ENCODE peak calls at places on chromosomes 4 and X, in five cellular contexts. One of them, this sample, is unnamed.

GRCh38 chr4:139619644-139620043 is 46.0 kb upstream of the MGST2 start:
- DNase-seq in Peyer's patch: no peak
- DNase-seq in GM10248: peak
- DNase-seq in dorsolateral prefrontal cortex: no peak
- DNase-seq in GM12878: no peak
- DNase-seq in this sample: peak

GRCh38 chr4:134320048-134320447 is 118.5 kb upstream of the PABPC4L start:
- DNase-seq in GM12878: no peak
- DNase-seq in dorsolateral prefrontal cortex: no peak
- DNase-seq in Peyer's patch: no peak
- DNase-seq in GM10248: no peak
- DNase-seq in this sample: peak

GRCh38 chr4:1991087-1991486 is 17.7 kb downstream of the NELFA start:
- DNase-seq in GM12878: no peak
- DNase-seq in dorsolateral prefrontal cortex: no peak
- DNase-seq in Peyer's patch: no peak
- DNase-seq in GM10248: no peak
- DNase-seq in this sample: no peak

GRCh38 chr4:186904104-186904503 is 180.4 kb upstream of the FAT1 start:
- DNase-seq in dorsolateral prefrontal cortex: no peak
- DNase-seq in GM12878: no peak
- DNase-seq in GM10248: no peak
- DNase-seq in Peyer's patch: no peak
- DNase-seq in this sample: peak

GRCh38 chr4:185110375-185110823 is 32.7 kb upstream of the SLC25A4 start:
- DNase-seq in Peyer's patch: no peak
- DNase-seq in GM10248: no peak
- DNase-seq in GM12878: no peak
- DNase-seq in dorsolateral prefrontal cortex: no peak
- DNase-seq in this sample: no peak

GRCh38 chrX:70508296-70508911 is 63.8 kb downstream of the DLG3 start:
- DNase-seq in GM10248: no peak
- DNase-seq in dorsolateral prefrontal cortex: no peak
- DNase-seq in GM12878: no peak
- DNase-seq in Peyer's patch: no peak
- DNase-seq in this sample: no peak

GRCh38 chr4:14125375-14126129 is 498.0 kb upstream of the BOD1L1 start:
- DNase-seq in dorsolateral prefrontal cortex: no peak
- DNase-seq in GM10248: peak
- DNase-seq in Peyer's patch: no peak
- DNase-seq in GM12878: peak
- DNase-seq in this sample: no peak

GRCh38 chrX:1492421-1493012 is 39.8 kb upstream of the ASMTL start:
- DNase-seq in GM12878: no peak
- DNase-seq in GM10248: no peak
- DNase-seq in Peyer's patch: peak
- DNase-seq in dorsolateral prefrontal cortex: no peak
- DNase-seq in this sample: no peak

GRCh38 chr4:66266035-66266434 is 595.7 kb upstream of the EPHA5 start:
- DNase-seq in Peyer's patch: no peak
- DNase-seq in GM12878: no peak
- DNase-seq in dorsolateral prefrontal cortex: no peak
- DNase-seq in GM10248: no peak
- DNase-seq in this sample: no peak

GRCh38 chr4:92235741-92236140 is 68.0 kb upstream of the GRID2 start:
- DNase-seq in dorsolateral prefrontal cortex: no peak
- DNase-seq in GM10248: no peak
- DNase-seq in Peyer's patch: no peak
- DNase-seq in GM12878: no peak
- DNase-seq in this sample: no peak

GRCh38 chr4:92237559-92237958 is 66.2 kb upstream of the GRID2 start:
- DNase-seq in dorsolateral prefrontal cortex: no peak
- DNase-seq in GM12878: no peak
- DNase-seq in Peyer's patch: no peak
- DNase-seq in GM10248: no peak
- DNase-seq in this sample: no peak

GRCh38 chr4:92232566-92232965 is 71.2 kb upstream of the GRID2 start:
- DNase-seq in GM10248: no peak
- DNase-seq in dorsolateral prefrontal cortex: no peak
- DNase-seq in GM12878: no peak
- DNase-seq in Peyer's patch: no peak
- DNase-seq in this sample: peak

GRCh38 chr4:92236907-92237306 is 66.9 kb upstream of the GRID2 start:
- DNase-seq in GM10248: no peak
- DNase-seq in Peyer's patch: no peak
- DNase-seq in dorsolateral prefrontal cortex: no peak
- DNase-seq in GM12878: no peak
- DNase-seq in this sample: peak

DNA sequence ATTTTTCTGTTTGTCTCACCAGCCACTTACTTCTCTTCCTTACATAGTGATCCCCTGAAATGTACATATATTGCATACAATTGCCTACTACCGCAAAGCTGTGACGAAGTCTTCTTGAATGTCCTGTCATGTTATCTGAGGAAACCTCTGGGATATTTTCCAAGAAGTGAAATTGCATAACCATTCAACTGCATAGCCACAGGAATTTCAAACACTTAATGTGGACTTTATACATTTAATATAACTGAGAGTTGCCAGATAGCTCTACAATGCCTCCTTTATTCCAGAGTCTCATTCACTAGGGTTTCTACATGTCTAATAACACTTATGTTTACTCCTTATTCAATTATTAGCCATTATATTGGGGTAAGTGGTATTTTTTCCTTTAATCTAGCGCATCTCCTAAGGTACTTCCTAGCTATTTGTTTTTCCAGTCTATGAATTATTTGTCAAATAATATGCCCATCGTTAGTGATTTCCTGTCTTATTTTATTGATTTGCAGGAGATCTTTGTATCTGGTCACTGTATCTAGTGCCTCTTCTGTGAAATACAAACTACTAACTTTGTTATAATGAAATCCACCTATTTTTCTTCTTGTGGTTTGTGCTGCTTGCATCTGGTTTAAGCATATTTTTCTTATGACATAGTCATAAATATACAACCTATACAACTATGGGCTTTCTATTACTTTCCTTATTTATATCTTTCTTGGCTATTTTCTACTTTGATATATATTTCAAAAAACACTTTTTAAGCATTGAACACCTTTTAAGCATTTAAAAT is 69.2 kb upstream of the GRID2 start:
- DNase-seq in dorsolateral prefrontal cortex: no peak
- DNase-seq in Peyer's patch: no peak
- DNase-seq in GM12878: no peak
- DNase-seq in GM10248: no peak
- DNase-seq in this sample: peak
- TF ChIP-seq CTCF in dorsolateral prefrontal cortex: no peak
- TF ChIP-seq CTCF in Peyer's patch: no peak
- TF ChIP-seq CTCF in GM12878: no peak
- TF ChIP-seq CTCF in GM10248: no peak
- TF ChIP-seq CTCF in this sample: no peak

GRCh38 chr4:22356996-22357596 is 158.8 kb downstream of the ADGRA3 start:
- DNase-seq in GM12878: no peak
- DNase-seq in Peyer's patch: no peak
- DNase-seq in GM10248: peak
- DNase-seq in dorsolateral prefrontal cortex: no peak
- DNase-seq in this sample: peak
- TF ChIP-seq CTCF in GM12878: peak
- TF ChIP-seq CTCF in Peyer's patch: no peak
- TF ChIP-seq CTCF in GM10248: no peak
- TF ChIP-seq CTCF in dorsolateral prefrontal cortex: peak
- TF ChIP-seq CTCF in this sample: peak

GRCh38 chr4:102345795-102346100 is 466 bp upstream of the SLC39A8 start:
- DNase-seq in GM10248: peak
- DNase-seq in GM12878: no peak
- DNase-seq in dorsolateral prefrontal cortex: peak
- DNase-seq in Peyer's patch: no peak
- DNase-seq in this sample: no peak
- TF ChIP-seq CTCF in GM10248: no peak
- TF ChIP-seq CTCF in GM12878: no peak
- TF ChIP-seq CTCF in dorsolateral prefrontal cortex: peak
- TF ChIP-seq CTCF in Peyer's patch: no peak
- TF ChIP-seq CTCF in this sample: peak

GRCh38 chr4:16914208-16914607 is 15.8 kb upstream of the LDB2 start:
- DNase-seq in GM12878: no peak
- DNase-seq in dorsolateral prefrontal cortex: no peak
- DNase-seq in Peyer's patch: no peak
- DNase-seq in GM10248: no peak
- DNase-seq in this sample: peak
- TF ChIP-seq CTCF in GM12878: no peak
- TF ChIP-seq CTCF in dorsolateral prefrontal cortex: peak
- TF ChIP-seq CTCF in Peyer's patch: no peak
- TF ChIP-seq CTCF in GM10248: no peak
- TF ChIP-seq CTCF in this sample: peak

DNA sequence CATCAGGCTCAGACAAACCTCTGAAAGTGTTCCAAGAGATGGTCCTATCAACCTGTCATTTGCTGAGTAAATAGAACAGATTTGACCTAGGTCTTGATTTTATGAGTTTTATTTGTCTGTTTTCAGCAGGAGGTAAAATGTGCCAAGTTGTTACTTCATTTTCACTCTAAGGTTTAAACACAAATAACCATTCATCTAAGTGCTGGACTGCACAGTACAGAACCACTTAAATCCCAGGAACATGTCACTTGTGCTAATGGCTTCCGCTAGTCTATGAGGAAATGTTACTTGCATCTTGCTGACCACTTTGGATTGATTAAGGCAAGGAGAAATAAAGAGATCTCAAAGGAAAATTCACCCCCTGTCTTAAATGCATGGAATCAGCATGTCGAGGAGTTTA is 660.7 kb downstream of the SMARCA1 start:
- DNase-seq in dorsolateral prefrontal cortex: no peak
- DNase-seq in GM12878: no peak
- DNase-seq in GM10248: no peak
- DNase-seq in Peyer's patch: no peak
- DNase-seq in this sample: no peak
- TF ChIP-seq CTCF in dorsolateral prefrontal cortex: no peak
- TF ChIP-seq CTCF in GM12878: no peak
- TF ChIP-seq CTCF in GM10248: no peak
- TF ChIP-seq CTCF in Peyer's patch: no peak
- TF ChIP-seq CTCF in this sample: no peak

GRCh38 chr4:75289843-75290616 is 224.2 kb downstream of the RCHY1 start:
- DNase-seq in dorsolateral prefrontal cortex: no peak
- DNase-seq in Peyer's patch: no peak
- DNase-seq in GM10248: peak
- DNase-seq in GM12878: peak
- DNase-seq in this sample: no peak
- TF ChIP-seq CTCF in dorsolateral prefrontal cortex: peak
- TF ChIP-seq CTCF in Peyer's patch: no peak
- TF ChIP-seq CTCF in GM10248: peak
- TF ChIP-seq CTCF in GM12878: peak
- TF ChIP-seq CTCF in this sample: peak

DNA sequence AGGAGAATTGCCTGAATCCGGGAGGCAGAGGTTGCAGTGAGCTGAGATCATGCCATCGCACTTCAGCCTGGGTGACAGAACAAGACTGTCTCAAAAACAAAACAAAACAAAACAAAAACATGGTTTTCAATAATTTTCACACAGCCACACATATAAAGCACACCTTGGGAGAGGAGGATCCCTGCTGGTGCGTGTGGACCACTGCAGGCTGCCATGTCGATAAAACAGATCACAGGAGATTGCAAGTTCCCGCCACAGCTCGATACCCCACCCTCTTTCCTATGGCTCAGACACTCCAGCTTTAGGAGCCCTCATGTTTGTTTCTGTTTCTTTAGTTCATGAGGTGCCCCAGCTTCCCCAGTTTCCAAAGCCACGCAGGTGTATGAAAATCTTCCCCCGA is 31.3 kb upstream of the CLDN24 start:
- DNase-seq in GM12878: no peak
- DNase-seq in dorsolateral prefrontal cortex: no peak
- DNase-seq in Peyer's patch: no peak
- DNase-seq in GM10248: no peak
- DNase-seq in this sample: no peak
- TF ChIP-seq CTCF in GM12878: no peak
- TF ChIP-seq CTCF in dorsolateral prefrontal cortex: no peak
- TF ChIP-seq CTCF in Peyer's patch: no peak
- TF ChIP-seq CTCF in GM10248: no peak
- TF ChIP-seq CTCF in this sample: peak